ENCODE peak calls at places on chromosomes 5 and 9, in six cellular contexts. One of them, this sample, is unnamed. For H3K4me1, the result is how much of the 10 kb centered on the place peaks cover.

GRCh38 chr5:98770911-98771322 is 2.5 kb upstream of the RGMB start:
- DNase-seq in gastrocnemius medialis: no peak
- DNase-seq in HepG2: no peak
- DNase-seq in naive thymus-derived CD4-positive, alpha-beta T cell: peak
- DNase-seq in left lung: no peak
- DNase-seq in uterus: no peak
- DNase-seq in this sample: no peak

GRCh38 chr5:74949976-74950375 is 83.8 kb upstream of the FAM169A start:
- DNase-seq in gastrocnemius medialis: no peak
- DNase-seq in HepG2: no peak
- DNase-seq in naive thymus-derived CD4-positive, alpha-beta T cell: no peak
- DNase-seq in left lung: no peak
- DNase-seq in uterus: no peak
- DNase-seq in this sample: no peak

GRCh38 chr9:1718836-1719235 is 296.3 kb upstream of the SMARCA2 start:
- DNase-seq in gastrocnemius medialis: no peak
- DNase-seq in HepG2: no peak
- DNase-seq in naive thymus-derived CD4-positive, alpha-beta T cell: no peak
- DNase-seq in left lung: no peak
- DNase-seq in uterus: no peak
- DNase-seq in this sample: no peak

GRCh38 chr5:79255786-79256557 is 20.0 kb downstream of the JMY start:
- DNase-seq in gastrocnemius medialis: no peak
- DNase-seq in HepG2: peak
- DNase-seq in naive thymus-derived CD4-positive, alpha-beta T cell: no peak
- DNase-seq in left lung: no peak
- DNase-seq in uterus: no peak
- DNase-seq in this sample: no peak

GRCh38 chr5:177105546-177106476 is 19.1 kb downstream of the FGFR4 start:
- DNase-seq in gastrocnemius medialis: no peak
- DNase-seq in HepG2: peak
- DNase-seq in naive thymus-derived CD4-positive, alpha-beta T cell: no peak
- DNase-seq in left lung: no peak
- DNase-seq in uterus: no peak
- DNase-seq in this sample: no peak

GRCh38 chr5:73642296-73642695 is 16.3 kb downstream of the ARHGEF28 start:
- DNase-seq in gastrocnemius medialis: no peak
- DNase-seq in HepG2: peak
- DNase-seq in naive thymus-derived CD4-positive, alpha-beta T cell: no peak
- DNase-seq in left lung: no peak
- DNase-seq in uterus: no peak
- DNase-seq in this sample: no peak

GRCh38 chr5:116543501-116543900 is 31.1 kb downstream of the SEMA6A start:
- DNase-seq in gastrocnemius medialis: no peak
- DNase-seq in HepG2: no peak
- DNase-seq in naive thymus-derived CD4-positive, alpha-beta T cell: no peak
- DNase-seq in left lung: no peak
- DNase-seq in uterus: no peak
- DNase-seq in this sample: no peak

GRCh38 chr5:151075698-151076331 is 5.0 kb downstream of the TNIP1 start:
- DNase-seq in gastrocnemius medialis: no peak
- DNase-seq in HepG2: no peak
- DNase-seq in naive thymus-derived CD4-positive, alpha-beta T cell: no peak
- DNase-seq in left lung: peak
- DNase-seq in uterus: no peak
- DNase-seq in this sample: no peak

GRCh38 chr5:167759411-167759821 is 532.0 kb upstream of the WWC1 start:
- DNase-seq in gastrocnemius medialis: no peak
- DNase-seq in HepG2: no peak
- DNase-seq in naive thymus-derived CD4-positive, alpha-beta T cell: no peak
- DNase-seq in left lung: no peak
- DNase-seq in uterus: no peak
- DNase-seq in this sample: no peak

GRCh38 chr5:175443514-175444059 is 395 bp downstream of the DRD1 start:
- DNase-seq in gastrocnemius medialis: no peak
- DNase-seq in HepG2: no peak
- DNase-seq in naive thymus-derived CD4-positive, alpha-beta T cell: no peak
- DNase-seq in left lung: no peak
- DNase-seq in uterus: no peak
- DNase-seq in this sample: no peak

GRCh38 chr5:160508780-160509361 is 87.2 kb downstream of the PTTG1 start:
- DNase-seq in gastrocnemius medialis: peak
- DNase-seq in HepG2: peak
- DNase-seq in naive thymus-derived CD4-positive, alpha-beta T cell: peak
- DNase-seq in left lung: no peak
- DNase-seq in uterus: peak
- DNase-seq in this sample: peak

GRCh38 chr9:71916834-71917534 is 5.5 kb downstream of the C9orf85 start:
- DNase-seq in gastrocnemius medialis: no peak
- DNase-seq in HepG2: no peak
- DNase-seq in naive thymus-derived CD4-positive, alpha-beta T cell: no peak
- DNase-seq in left lung: no peak
- DNase-seq in uterus: no peak
- DNase-seq in this sample: no peak

GRCh38 chr9:1869843-1870242 is 145.3 kb upstream of the SMARCA2 start:
- DNase-seq in gastrocnemius medialis: no peak
- DNase-seq in HepG2: peak
- DNase-seq in naive thymus-derived CD4-positive, alpha-beta T cell: peak
- DNase-seq in left lung: no peak
- DNase-seq in uterus: no peak
- DNase-seq in this sample: no peak

GRCh38 chr9:26324787-26325186 is 567.8 kb downstream of the CAAP1 start:
- DNase-seq in gastrocnemius medialis: no peak
- DNase-seq in HepG2: no peak
- DNase-seq in naive thymus-derived CD4-positive, alpha-beta T cell: no peak
- DNase-seq in left lung: no peak
- DNase-seq in uterus: no peak
- DNase-seq in this sample: no peak

GRCh38 chr5:159451197-159452052 is 121.1 kb upstream of the IL12B start:
- DNase-seq in gastrocnemius medialis: peak
- DNase-seq in HepG2: no peak
- DNase-seq in naive thymus-derived CD4-positive, alpha-beta T cell: no peak
- DNase-seq in left lung: no peak
- DNase-seq in uterus: peak
- DNase-seq in this sample: peak

GRCh38 chr9:105173836-105174235 is 70.6 kb upstream of the SLC44A1 start:
- DNase-seq in gastrocnemius medialis: no peak
- DNase-seq in HepG2: no peak
- DNase-seq in naive thymus-derived CD4-positive, alpha-beta T cell: no peak
- DNase-seq in left lung: no peak
- DNase-seq in uterus: no peak
- DNase-seq in this sample: no peak

GRCh38 chr5:165502893-165503696 is 1997.7 kb downstream of the MAT2B start:
- DNase-seq in gastrocnemius medialis: no peak
- DNase-seq in HepG2: no peak
- DNase-seq in naive thymus-derived CD4-positive, alpha-beta T cell: no peak
- DNase-seq in left lung: no peak
- DNase-seq in uterus: no peak
- DNase-seq in this sample: no peak

GRCh38 chr5:150258126-150258525 is 31.4 kb downstream of the CAMK2A start:
- DNase-seq in gastrocnemius medialis: no peak
- DNase-seq in HepG2: no peak
- DNase-seq in naive thymus-derived CD4-positive, alpha-beta T cell: no peak
- DNase-seq in left lung: no peak
- DNase-seq in uterus: no peak
- DNase-seq in this sample: no peak

GRCh38 chr5:128674837-128675446 is 136.9 kb upstream of the FBN2 start:
- DNase-seq in gastrocnemius medialis: no peak
- DNase-seq in HepG2: peak
- DNase-seq in naive thymus-derived CD4-positive, alpha-beta T cell: peak
- DNase-seq in left lung: no peak
- DNase-seq in uterus: no peak
- DNase-seq in this sample: no peak

GRCh38 chr5:32312194-32312681 is 501 bp downstream of the MTMR12 start:
- DNase-seq in gastrocnemius medialis: peak
- DNase-seq in HepG2: no peak
- DNase-seq in naive thymus-derived CD4-positive, alpha-beta T cell: no peak
- DNase-seq in left lung: peak
- DNase-seq in uterus: peak
- DNase-seq in this sample: no peak

GRCh38 chr9:36092509-36093215 is 43.9 kb upstream of the GLIPR2 start:
- DNase-seq in gastrocnemius medialis: no peak
- DNase-seq in HepG2: no peak
- DNase-seq in naive thymus-derived CD4-positive, alpha-beta T cell: peak
- DNase-seq in left lung: no peak
- DNase-seq in uterus: no peak
- DNase-seq in this sample: no peak

GRCh38 chr5:67243349-67243748 is 46.8 kb upstream of the CD180 start:
- DNase-seq in gastrocnemius medialis: no peak
- DNase-seq in HepG2: no peak
- DNase-seq in naive thymus-derived CD4-positive, alpha-beta T cell: no peak
- DNase-seq in left lung: no peak
- DNase-seq in uterus: no peak
- DNase-seq in this sample: no peak

GRCh38 chr5:66713998-66714397 is 117.8 kb downstream of the MAST4 start:
- DNase-seq in gastrocnemius medialis: no peak
- DNase-seq in HepG2: no peak
- DNase-seq in naive thymus-derived CD4-positive, alpha-beta T cell: no peak
- DNase-seq in left lung: no peak
- DNase-seq in uterus: peak
- DNase-seq in this sample: no peak

GRCh38 chr9:81690251-81690851 is 1.0 kb upstream of the TLE1 start:
- DNase-seq in gastrocnemius medialis: no peak
- DNase-seq in HepG2: no peak
- DNase-seq in naive thymus-derived CD4-positive, alpha-beta T cell: peak
- DNase-seq in left lung: peak
- DNase-seq in uterus: peak
- DNase-seq in this sample: no peak

GRCh38 chr5:31410089-31410488 is 121.8 kb downstream of the DROSHA start:
- DNase-seq in gastrocnemius medialis: no peak
- DNase-seq in HepG2: no peak
- DNase-seq in naive thymus-derived CD4-positive, alpha-beta T cell: no peak
- DNase-seq in left lung: no peak
- DNase-seq in uterus: no peak
- DNase-seq in this sample: no peak

GRCh38 chr9:107735821-107736220 is 246.3 kb upstream of the KLF4 start:
- DNase-seq in gastrocnemius medialis: no peak
- DNase-seq in HepG2: no peak
- DNase-seq in naive thymus-derived CD4-positive, alpha-beta T cell: no peak
- DNase-seq in left lung: no peak
- DNase-seq in uterus: no peak
- DNase-seq in this sample: no peak

GRCh38 chr9:107732781-107733529 is 243.4 kb upstream of the KLF4 start:
- DNase-seq in gastrocnemius medialis: peak
- DNase-seq in HepG2: no peak
- DNase-seq in naive thymus-derived CD4-positive, alpha-beta T cell: no peak
- DNase-seq in left lung: no peak
- DNase-seq in uterus: peak
- DNase-seq in this sample: no peak

GRCh38 chr9:107734231-107735014 is 244.9 kb upstream of the KLF4 start:
- DNase-seq in gastrocnemius medialis: no peak
- DNase-seq in HepG2: no peak
- DNase-seq in naive thymus-derived CD4-positive, alpha-beta T cell: no peak
- DNase-seq in left lung: peak
- DNase-seq in uterus: peak
- DNase-seq in this sample: no peak

GRCh38 chr9:107731115-107731762 is 241.7 kb upstream of the KLF4 start:
- DNase-seq in gastrocnemius medialis: no peak
- DNase-seq in HepG2: no peak
- DNase-seq in naive thymus-derived CD4-positive, alpha-beta T cell: no peak
- DNase-seq in left lung: no peak
- DNase-seq in uterus: no peak
- DNase-seq in this sample: no peak

DNA sequence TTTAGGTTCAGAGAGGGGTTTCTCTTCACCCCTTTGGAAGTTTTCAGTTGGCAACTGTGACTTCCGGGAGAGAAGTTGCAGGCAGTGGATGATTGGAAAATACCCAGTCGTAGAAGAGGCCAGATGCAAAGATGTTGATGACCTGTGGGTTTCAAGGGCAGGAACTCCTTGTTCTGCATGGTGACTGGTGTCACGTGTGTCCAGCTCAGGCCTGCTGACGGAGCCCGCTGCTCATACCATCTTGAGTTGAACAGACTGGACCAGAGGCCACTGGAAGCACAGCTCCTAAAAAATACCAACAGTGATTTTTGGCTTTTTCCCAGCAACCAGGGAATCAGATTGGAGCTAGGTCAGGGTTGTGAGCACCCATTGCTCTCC is 243.9 kb upstream of the KLF4 start:
- DNase-seq in gastrocnemius medialis: peak
- DNase-seq in HepG2: no peak
- DNase-seq in naive thymus-derived CD4-positive, alpha-beta T cell: no peak
- DNase-seq in left lung: no peak
- DNase-seq in uterus: peak
- DNase-seq in this sample: no peak
- H3K4me1 ChIP-seq in gastrocnemius medialis: under half
- H3K4me1 ChIP-seq in HepG2: under half
- H3K4me1 ChIP-seq in naive thymus-derived CD4-positive, alpha-beta T cell: under half
- H3K4me1 ChIP-seq in left lung: under half
- H3K4me1 ChIP-seq in uterus: under half
- H3K4me1 ChIP-seq in this sample: under half

GRCh38 chr9:134329576-134329855 is 3.3 kb downstream of the RXRA start:
- DNase-seq in gastrocnemius medialis: no peak
- DNase-seq in HepG2: no peak
- DNase-seq in naive thymus-derived CD4-positive, alpha-beta T cell: no peak
- DNase-seq in left lung: no peak
- DNase-seq in uterus: no peak
- DNase-seq in this sample: no peak
- H3K4me1 ChIP-seq in gastrocnemius medialis: half or more
- H3K4me1 ChIP-seq in HepG2: half or more
- H3K4me1 ChIP-seq in naive thymus-derived CD4-positive, alpha-beta T cell: under half
- H3K4me1 ChIP-seq in left lung: half or more
- H3K4me1 ChIP-seq in uterus: under half
- H3K4me1 ChIP-seq in this sample: half or more

GRCh38 chr5:142012186-142012785 is 541 bp downstream of the GNPDA1 start:
- DNase-seq in gastrocnemius medialis: no peak
- DNase-seq in HepG2: peak
- DNase-seq in naive thymus-derived CD4-positive, alpha-beta T cell: no peak
- DNase-seq in left lung: peak
- DNase-seq in uterus: peak
- DNase-seq in this sample: no peak

GRCh38 chr5:142014911-142015584 is 2.2 kb upstream of the GNPDA1 start:
- DNase-seq in gastrocnemius medialis: no peak
- DNase-seq in HepG2: peak
- DNase-seq in naive thymus-derived CD4-positive, alpha-beta T cell: peak
- DNase-seq in left lung: no peak
- DNase-seq in uterus: peak
- DNase-seq in this sample: no peak

GRCh38 chr5:142015781-142016533 is 3.1 kb upstream of the GNPDA1 start:
- DNase-seq in gastrocnemius medialis: no peak
- DNase-seq in HepG2: no peak
- DNase-seq in naive thymus-derived CD4-positive, alpha-beta T cell: peak
- DNase-seq in left lung: peak
- DNase-seq in uterus: no peak
- DNase-seq in this sample: no peak

GRCh38 chr5:142012792-142013388 is at the start of gene GNPDA1:
- DNase-seq in gastrocnemius medialis: peak
- DNase-seq in HepG2: peak
- DNase-seq in naive thymus-derived CD4-positive, alpha-beta T cell: peak
- DNase-seq in left lung: peak
- DNase-seq in uterus: peak
- DNase-seq in this sample: peak

GRCh38 chr5:142013734-142014495 is 1.1 kb upstream of the GNPDA1 start:
- DNase-seq in gastrocnemius medialis: peak
- DNase-seq in HepG2: peak
- DNase-seq in naive thymus-derived CD4-positive, alpha-beta T cell: no peak
- DNase-seq in left lung: peak
- DNase-seq in uterus: peak
- DNase-seq in this sample: peak
- H3K4me1 ChIP-seq in gastrocnemius medialis: under half
- H3K4me1 ChIP-seq in HepG2: under half
- H3K4me1 ChIP-seq in naive thymus-derived CD4-positive, alpha-beta T cell: under half
- H3K4me1 ChIP-seq in left lung: under half
- H3K4me1 ChIP-seq in uterus: under half
- H3K4me1 ChIP-seq in this sample: under half

GRCh38 chr9:136572003-136572595 is 26.3 kb upstream of the NOTCH1 start:
- DNase-seq in gastrocnemius medialis: no peak
- DNase-seq in HepG2: peak
- DNase-seq in naive thymus-derived CD4-positive, alpha-beta T cell: no peak
- DNase-seq in left lung: no peak
- DNase-seq in uterus: no peak
- DNase-seq in this sample: no peak
- H3K4me1 ChIP-seq in gastrocnemius medialis: under half
- H3K4me1 ChIP-seq in HepG2: under half
- H3K4me1 ChIP-seq in naive thymus-derived CD4-positive, alpha-beta T cell: under half
- H3K4me1 ChIP-seq in left lung: under half
- H3K4me1 ChIP-seq in uterus: under half
- H3K4me1 ChIP-seq in this sample: half or more

This sample was measured in thoracic aorta.